ENCODE peak calls at places on chromosomes 12 and 14, in eight cellular contexts. C is effector memory CD4-positive, alpha-beta T cell; H is tibial artery; G is HTR-8/SVneo; A is Ammon's horn; J is iPS-NIHi11; V is H7; B is GM19239. P is an unnamed sample.

GRCh38 chr14:38089123-38089522 is 118.6 kb upstream of the SSTR1 start:
- DNase-seq in G (no peak), C (no peak), B (no peak), J (no peak), A (no peak), H (no peak), V (no peak), P (no peak)

GRCh38 chr12:39329015-39329414 is 113.9 kb downstream of the KIF21A start:
- DNase-seq in J (no peak), B (no peak), G (peak; percentile 4), A (no peak), V (no peak), H (no peak), C (no peak), P (no peak)

GRCh38 chr12:50613463-50613862 is 108.7 kb downstream of the DIP2B start:
- DNase-seq in A (no peak), H (no peak), G (no peak), B (no peak), V (no peak), J (no peak), C (no peak), P (no peak)

GRCh38 chr12:75209782-75210138 is at the start of gene KCNC2:
- DNase-seq in V (no peak), J (no peak), H (no peak), G (no peak), B (no peak), A (no peak), C (no peak), P (no peak)

GRCh38 chr14:58947816-58948440 is 240.5 kb upstream of the DAAM1 start:
- DNase-seq in H (no peak), G (no peak), B (no peak), V (no peak), J (no peak), A (peak; percentile 51), C (no peak), P (peak; percentile 65)

GRCh38 chr12:117526756-117527479 is 165.5 kb upstream of the NOS1 start:
- DNase-seq in A (no peak), J (no peak), G (no peak), C (no peak), B (no peak), V (no peak), H (no peak), P (no peak)

GRCh38 chr12:42568952-42569916 is 20.3 kb downstream of the PRICKLE1 start:
- DNase-seq in V (no peak), B (peak; percentile 17), C (no peak), H (no peak), G (peak; percentile 44), A (peak; percentile 49), J (peak; percentile 26), P (peak; percentile 18)

GRCh38 chr14:29906256-29906885 is 21.3 kb downstream of the PRKD1 start:
- DNase-seq in C (no peak), B (no peak), H (no peak), V (no peak), A (no peak), G (no peak), J (peak; percentile 7), P (no peak)

GRCh38 chr12:102642199-102642598 is 161.8 kb upstream of the IGF1 start:
- DNase-seq in A (no peak), B (no peak), G (no peak), J (no peak), H (no peak), V (no peak), C (no peak), P (no peak)

GRCh38 chr14:101571004-101571403 is 9.7 kb downstream of the DIO3 start:
- DNase-seq in J (no peak), A (no peak), H (no peak), G (no peak), V (no peak), C (no peak), B (no peak), P (no peak)

GRCh38 chr12:116263844-116264243 is 13.6 kb downstream of the MED13L start:
- DNase-seq in A (no peak), V (no peak), B (no peak), H (no peak), G (no peak), C (no peak), J (no peak), P (no peak)

GRCh38 chr14:100623557-100623956 is 36.3 kb upstream of the BEGAIN start:
- DNase-seq in B (no peak), V (no peak), A (no peak), J (no peak), H (no peak), G (no peak), C (no peak), P (no peak)

GRCh38 chr12:131755305-131756113 is 44.6 kb downstream of the SFSWAP start:
- DNase-seq in H (no peak), V (peak; percentile 91), J (peak; percentile 76), G (no peak), B (peak; percentile 45), A (no peak), C (no peak), P (no peak)

GRCh38 chr12:103930787-103931536 is 752 bp downstream of the HSP90B1 start:
- DNase-seq in J (peak; percentile 32), A (peak; percentile 46), B (no peak), G (no peak), C (no peak), V (no peak), H (peak; percentile 54), P (peak; percentile 9)

GRCh38 chr12:6186114-6186827 is 13.9 kb upstream of the CD9 start:
- DNase-seq in J (no peak), B (no peak), V (no peak), H (no peak), G (no peak), C (no peak), A (no peak), P (no peak)

GRCh38 chr12:63917864-63918742 is 73.6 kb downstream of the SRGAP1 start:
- DNase-seq in H (no peak), A (no peak), G (peak; percentile 43), J (no peak), V (no peak), B (no peak), C (no peak), P (no peak)

GRCh38 chr14:36171607-36172006 is 4.9 kb downstream of the PTCSC3 start:
- DNase-seq in A (no peak), B (no peak), G (no peak), V (no peak), H (no peak), C (no peak), J (no peak), P (no peak)

GRCh38 chr14:61965030-61965745 is 203.0 kb downstream of the SNAPC1 start:
- DNase-seq in J (no peak), G (peak; percentile 92), B (no peak), A (no peak), V (no peak), C (no peak), H (no peak), P (no peak)

GRCh38 chr12:119005085-119005484 is 23.7 kb downstream of the SRRM4 start:
- DNase-seq in G (no peak), J (no peak), V (peak; percentile 40), C (no peak), B (no peak), H (no peak), A (no peak), P (no peak)

GRCh38 chr14:69191340-69192111 is at the start of gene EXD2:
- DNase-seq in G (peak; percentile 100), A (peak; percentile 95), B (peak; percentile 85), H (peak; percentile 82), V (peak; percentile 92), J (peak; percentile 96), C (peak; percentile 36), P (peak; percentile 92)

GRCh38 chr14:28102814-28103213 is 663.8 kb upstream of the FOXG1 start:
- DNase-seq in H (no peak), A (no peak), G (no peak), B (no peak), V (no peak), C (no peak), J (no peak), P (no peak)

GRCh38 chr12:31387466-31387865 is 61.5 kb upstream of the SINHCAF start:
- DNase-seq in B (no peak), G (no peak), J (no peak), A (no peak), H (no peak), V (no peak), C (no peak), P (no peak)

GRCh38 chr14:44995770-44996294 is 33.8 kb downstream of the TOGARAM1 start:
- DNase-seq in A (no peak), C (no peak), G (no peak), V (no peak), J (no peak), B (no peak), H (no peak), P (no peak)

GRCh38 chr12:125861299-125862281 is 796.4 kb downstream of the AACS start:
- DNase-seq in B (no peak), J (no peak), G (no peak), H (no peak), A (no peak), V (peak; percentile 29), C (no peak), P (peak; percentile 23)

GRCh38 chr14:24310666-24311604 is at the start of gene LTB4R:
- DNase-seq in B (peak; percentile 76), G (no peak), C (peak; percentile 58), A (peak; percentile 82), H (peak; percentile 52), V (no peak), J (no peak), P (no peak)